ENCODE peak calls at places on chromosomes 5 and 9, in four cellular contexts. One of them, this sample, is unnamed.

GRCh38 chr5:160187091-160187490 is 42.2 kb upstream of the FABP6 start:
- DNase-seq in GM23338: peak; percentile 44
- DNase-seq in GM23248: peak; percentile 13
- DNase-seq in hepatocyte: no peak
- DNase-seq in this sample: peak; percentile 35

GRCh38 chr5:1472964-1473628 is 27.9 kb upstream of the SLC6A3 start:
- DNase-seq in GM23338: no peak
- DNase-seq in GM23248: no peak
- DNase-seq in hepatocyte: no peak
- DNase-seq in this sample: no peak

GRCh38 chr5:115098041-115098702 is 71.5 kb downstream of the TRIM36 start:
- DNase-seq in GM23338: peak; percentile 76
- DNase-seq in GM23248: peak; percentile 70
- DNase-seq in hepatocyte: peak; percentile 63
- DNase-seq in this sample: peak; percentile 61

GRCh38 chr5:113147088-113147487 is 170.5 kb downstream of the DCP2 start:
- DNase-seq in GM23338: no peak
- DNase-seq in GM23248: peak; percentile 93
- DNase-seq in hepatocyte: peak; percentile 68
- DNase-seq in this sample: no peak

GRCh38 chr5:181223729-181224389 is 778 bp downstream of the TRIM41 start:
- DNase-seq in GM23338: peak; percentile 94
- DNase-seq in GM23248: peak; percentile 64
- DNase-seq in hepatocyte: peak; percentile 78
- DNase-seq in this sample: peak; percentile 95

GRCh38 chr9:27351438-27351837 is 54.5 kb upstream of the EQTN start:
- DNase-seq in GM23338: no peak
- DNase-seq in GM23248: no peak
- DNase-seq in hepatocyte: no peak
- DNase-seq in this sample: no peak

GRCh38 chr5:104061707-104062106 is 499.1 kb upstream of the NUDT12 start:
- DNase-seq in GM23338: no peak
- DNase-seq in GM23248: no peak
- DNase-seq in hepatocyte: no peak
- DNase-seq in this sample: no peak

GRCh38 chr9:88567870-88568269 is 32.9 kb downstream of the NXNL2 start:
- DNase-seq in GM23338: no peak
- DNase-seq in GM23248: no peak
- DNase-seq in hepatocyte: no peak
- DNase-seq in this sample: no peak

GRCh38 chr9:98977813-98978212 is 34.1 kb downstream of the COL15A1 start:
- DNase-seq in GM23338: no peak
- DNase-seq in GM23248: no peak
- DNase-seq in hepatocyte: no peak
- DNase-seq in this sample: no peak

GRCh38 chr5:134769206-134769605 is 10.6 kb downstream of the DDX46 start:
- DNase-seq in GM23338: no peak
- DNase-seq in GM23248: peak; percentile 56
- DNase-seq in hepatocyte: no peak
- DNase-seq in this sample: no peak

GRCh38 chr9:72996106-72996505 is 43.3 kb upstream of the ALDH1A1 start:
- DNase-seq in GM23338: no peak
- DNase-seq in GM23248: peak; percentile 57
- DNase-seq in hepatocyte: no peak
- DNase-seq in this sample: no peak

GRCh38 chr5:69528015-69528414 is 32.0 kb upstream of the GTF2H2C start:
- DNase-seq in GM23338: peak; percentile 71
- DNase-seq in GM23248: no peak
- DNase-seq in hepatocyte: peak; percentile 58
- DNase-seq in this sample: no peak

GRCh38 chr9:97889941-97890557 is 32.3 kb downstream of the TRMO start:
- DNase-seq in GM23338: peak; percentile 72
- DNase-seq in GM23248: peak; percentile 44
- DNase-seq in hepatocyte: no peak
- DNase-seq in this sample: peak; percentile 67

GRCh38 chr9:137383453-137384115 is 39.4 kb downstream of the EXD3 start:
- DNase-seq in GM23338: no peak
- DNase-seq in GM23248: no peak
- DNase-seq in hepatocyte: no peak
- DNase-seq in this sample: peak; percentile 1

GRCh38 chr5:174624754-174625506 is 99.5 kb upstream of the MSX2 start:
- DNase-seq in GM23338: no peak
- DNase-seq in GM23248: no peak
- DNase-seq in hepatocyte: peak; percentile 66
- DNase-seq in this sample: no peak

GRCh38 chr5:79535477-79536192 is 21.7 kb upstream of the HOMER1 start:
- DNase-seq in GM23338: no peak
- DNase-seq in GM23248: peak; percentile 7
- DNase-seq in hepatocyte: no peak
- DNase-seq in this sample: no peak

GRCh38 chr5:61270510-61271165 is 61.4 kb upstream of the ZSWIM6 start:
- DNase-seq in GM23338: no peak
- DNase-seq in GM23248: no peak
- DNase-seq in hepatocyte: no peak
- DNase-seq in this sample: no peak

GRCh38 chr9:120386390-120387131 is 193.4 kb downstream of the CDK5RAP2 start:
- DNase-seq in GM23338: no peak
- DNase-seq in GM23248: no peak
- DNase-seq in hepatocyte: peak; percentile 32
- DNase-seq in this sample: no peak

GRCh38 chr9:35431467-35431866 is 58.4 kb upstream of the RUSC2 start:
- DNase-seq in GM23338: no peak
- DNase-seq in GM23248: no peak
- DNase-seq in hepatocyte: no peak
- DNase-seq in this sample: no peak

DNA sequence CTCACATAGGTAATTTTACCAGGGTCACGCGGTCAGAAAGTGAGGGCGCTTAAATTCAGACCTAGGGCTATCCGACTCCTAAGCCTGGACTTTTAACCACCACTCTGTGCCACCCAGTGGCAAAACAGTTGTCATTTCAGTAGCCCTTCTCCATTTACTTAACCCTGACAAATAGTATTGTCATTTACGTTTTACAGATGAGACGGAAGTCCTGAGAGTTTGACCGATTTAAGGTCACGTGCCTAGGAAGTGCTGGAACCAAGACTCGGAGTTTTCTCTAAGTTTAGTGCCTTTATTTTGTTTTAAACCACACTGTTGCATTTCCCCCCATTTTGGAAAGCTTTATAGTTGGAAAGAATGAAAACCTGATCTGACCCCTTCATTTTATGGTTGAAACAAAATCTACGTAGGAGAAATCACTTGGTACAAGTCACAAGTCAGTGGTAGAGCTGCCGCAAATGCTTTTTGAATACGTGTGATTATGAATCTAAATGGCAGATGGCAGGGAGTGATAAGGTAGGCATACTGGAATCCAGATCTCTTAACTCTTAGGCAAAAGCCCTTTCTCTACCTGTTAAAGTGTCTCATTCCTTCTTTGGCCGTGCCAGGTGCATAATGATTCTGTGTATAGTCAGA is 701 bp downstream of the MRRF start:
- DNase-seq in GM23338: peak; percentile 44
- DNase-seq in GM23248: peak; percentile 64
- DNase-seq in hepatocyte: peak; percentile 5
- DNase-seq in this sample: no peak
- TF ChIP-seq EZH2phosphoT487 in GM23338: no peak
- TF ChIP-seq EZH2phosphoT487 in GM23248: no peak
- TF ChIP-seq EZH2phosphoT487 in hepatocyte: no peak
- TF ChIP-seq EZH2phosphoT487 in this sample: no peak

GRCh38 chr5:86880785-86881492 is 263.2 kb downstream of the COX7C start:
- DNase-seq in GM23338: peak; percentile 92
- DNase-seq in GM23248: peak; percentile 88
- DNase-seq in hepatocyte: peak; percentile 74
- DNase-seq in this sample: peak; percentile 84
- TF ChIP-seq EZH2phosphoT487 in GM23338: no peak
- TF ChIP-seq EZH2phosphoT487 in GM23248: no peak
- TF ChIP-seq EZH2phosphoT487 in hepatocyte: no peak
- TF ChIP-seq EZH2phosphoT487 in this sample: no peak

GRCh38 chr5:57650360-57651069 is 167.9 kb upstream of the ACTBL2 start:
- DNase-seq in GM23338: peak; percentile 86
- DNase-seq in GM23248: peak; percentile 70
- DNase-seq in hepatocyte: peak; percentile 75
- DNase-seq in this sample: peak; percentile 62
- TF ChIP-seq EZH2phosphoT487 in GM23338: no peak
- TF ChIP-seq EZH2phosphoT487 in GM23248: no peak
- TF ChIP-seq EZH2phosphoT487 in hepatocyte: no peak
- TF ChIP-seq EZH2phosphoT487 in this sample: no peak

GRCh38 chr9:126986506-126986951 is 71.9 kb downstream of the RALGPS1 start:
- DNase-seq in GM23338: no peak
- DNase-seq in GM23248: peak; percentile 37
- DNase-seq in hepatocyte: peak; percentile 24
- DNase-seq in this sample: no peak
- TF ChIP-seq EZH2phosphoT487 in GM23338: no peak
- TF ChIP-seq EZH2phosphoT487 in GM23248: no peak
- TF ChIP-seq EZH2phosphoT487 in hepatocyte: no peak
- TF ChIP-seq EZH2phosphoT487 in this sample: no peak

GRCh38 chr5:65774346-65774745 is 52.3 kb downstream of the NLN start:
- DNase-seq in GM23338: no peak
- DNase-seq in GM23248: peak; percentile 89
- DNase-seq in hepatocyte: peak; percentile 40
- DNase-seq in this sample: no peak
- TF ChIP-seq EZH2phosphoT487 in GM23338: no peak
- TF ChIP-seq EZH2phosphoT487 in GM23248: no peak
- TF ChIP-seq EZH2phosphoT487 in hepatocyte: no peak
- TF ChIP-seq EZH2phosphoT487 in this sample: no peak

GRCh38 chr5:172194985-172195774 is 1.2 kb downstream of the EFCAB9 start:
- DNase-seq in GM23338: no peak
- DNase-seq in GM23248: no peak
- DNase-seq in hepatocyte: no peak
- DNase-seq in this sample: peak; percentile 26
- TF ChIP-seq EZH2phosphoT487 in GM23338: no peak
- TF ChIP-seq EZH2phosphoT487 in GM23248: no peak
- TF ChIP-seq EZH2phosphoT487 in hepatocyte: no peak
- TF ChIP-seq EZH2phosphoT487 in this sample: no peak

This sample was measured in neural progenitor cell.